ENCODE peak calls at places on chromosomes 3 and 15, in four cellular contexts. A is SHP77 treated with DMSO at 0.1 percent for 48 hours; C is stimulated activated CD4-positive, alpha-beta T cell treated with anti-CD3 and anti-CD28 coated beads, Interleukin-12 subunit alpha, Interleukin-12 subunit beta, amount 100 ng/mL, for 4 hours; I is PC-3. Y is an unnamed sample.

GRCh38 chr15:63380828-63381282 is 791 bp downstream of the CA12 start:
- DNase-seq in A (no peak), C (no peak), I (no peak), Y (no peak)

GRCh38 chr3:156735471-156735870 is 61.1 kb downstream of the TIPARP start:
- DNase-seq in A (no peak), C (no peak), I (no peak), Y (no peak)

GRCh38 chr3:76242886-76243753 is 457.8 kb upstream of the ZNF717 start:
- DNase-seq in A (no peak), C (no peak), I (no peak), Y (no peak)

GRCh38 chr3:9396301-9396631 is 1.1 kb upstream of the SETD5 start:
- DNase-seq in A (peak), C (no peak), I (peak), Y (no peak)

GRCh38 chr3:5017953-5018531 is 38.8 kb downstream of the BHLHE40 start:
- DNase-seq in A (no peak), C (no peak), I (peak), Y (no peak)

GRCh38 chr15:85620321-85621044 is 174.2 kb downstream of the KLHL25 start:
- DNase-seq in A (no peak), C (peak), I (no peak), Y (no peak)

GRCh38 chr15:74847462-74847861 is 4.5 kb upstream of the ULK3 start:
- DNase-seq in A (no peak), C (no peak), I (no peak), Y (no peak)

GRCh38 chr15:95760508-95760907 is 570.0 kb upstream of the NR2F2 start:
- DNase-seq in A (no peak), C (no peak), I (peak), Y (no peak)

GRCh38 chr15:70199124-70199482 is 101.4 kb upstream of the TLE3 start:
- DNase-seq in A (no peak), C (no peak), I (no peak), Y (no peak)

GRCh38 chr15:76163429-76164020 is 103.7 kb downstream of the TMEM266 start:
- DNase-seq in A (no peak), C (no peak), I (no peak), Y (no peak)

GRCh38 chr15:31278544-31279220 is 48.0 kb upstream of the KLF13 start:
- DNase-seq in A (no peak), C (no peak), I (no peak), Y (no peak)

GRCh38 chr3:104564045-104564643 is 802.6 kb upstream of the ALCAM start:
- DNase-seq in A (peak), C (peak), I (peak), Y (no peak)

GRCh38 chr3:30112904-30113484 is 493.4 kb upstream of the TGFBR2 start:
- DNase-seq in A (peak), C (no peak), I (peak), Y (no peak)

GRCh38 chr15:65334586-65335231 is 30.2 kb downstream of the RNU5B-1 start:
- DNase-seq in A (no peak), C (no peak), I (no peak), Y (no peak)

GRCh38 chr15:92205255-92205739 is 188.4 kb upstream of the ST8SIA2 start:
- DNase-seq in A (no peak), C (no peak), I (no peak), Y (no peak)

GRCh38 chr15:81789403-81789802 is 256.4 kb downstream of the MEX3B start:
- DNase-seq in A (peak), C (no peak), I (no peak), Y (no peak)

GRCh38 chr3:128726691-128727031 is 678 bp downstream of the RAB7A start:
- DNase-seq in A (no peak), C (peak), I (peak), Y (peak)

GRCh38 chr3:192273611-192274010 is 453.7 kb downstream of the FGF12 start:
- DNase-seq in A (no peak), C (no peak), I (peak), Y (no peak)